ENCODE peak calls at places on chromosomes 12 and 14, in ten cellular contexts. K is HL-60, V is tibial artery, X is testis, C is gastrocnemius medialis, U is HepG2, Q is brain microvascular endothelial cell, P is IMR-90, S is AG04450, G is psoas muscle. F is an unnamed sample.

GRCh38 chr12:68612245-68612644 is 1.5 kb downstream of the RAP1B start:
- DNase-seq in K (no peak), V (no peak), X (no peak), C (no peak), U (no peak), Q (no peak), P (peak; percentile 59), S (no peak), G (no peak), F (no peak)

GRCh38 chr12:74817499-74817898 is 279.9 kb downstream of the ATXN7L3B start:
- DNase-seq in K (no peak), V (no peak), X (no peak), C (no peak), U (no peak), Q (no peak), P (no peak), S (no peak), G (peak; percentile 38), F (no peak)

GRCh38 chr12:1306096-1306495 is 288.3 kb downstream of the FBXL14 start:
- DNase-seq in K (no peak), V (no peak), X (no peak), C (no peak), U (no peak), Q (no peak), P (no peak), S (no peak), G (no peak), F (no peak)

GRCh38 chr12:1815814-1816729 is 4.3 kb upstream of the LRTM2 start:
- DNase-seq in K (peak; percentile 79), V (no peak), X (no peak), C (no peak), U (peak; percentile 48), Q (no peak), P (no peak), S (no peak), G (no peak), F (no peak)

GRCh38 chr12:58967551-58967950 is 47.2 kb upstream of the LRIG3 start:
- DNase-seq in K (no peak), V (no peak), X (no peak), C (no peak), U (no peak), Q (peak; percentile 1), P (peak; percentile 59), S (no peak), G (no peak), F (no peak)

GRCh38 chr12:130526813-130527212 is 189.1 kb downstream of the PIWIL1 start:
- DNase-seq in K (peak; percentile 0), V (no peak), X (peak; percentile 28), C (no peak), U (peak; percentile 14), Q (peak; percentile 2), P (no peak), S (no peak), G (peak; percentile 39), F (no peak)

GRCh38 chr14:74917646-74918081 is 5.4 kb downstream of the RPS6KL1 start:
- DNase-seq in K (no peak), V (peak; percentile 86), X (peak; percentile 87), C (peak; percentile 52), U (no peak), Q (no peak), P (no peak), S (no peak), G (peak; percentile 89), F (no peak)

GRCh38 chr14:32706672-32707071 is 232.0 kb upstream of the NPAS3 start:
- DNase-seq in K (no peak), V (no peak), X (no peak), C (no peak), U (no peak), Q (no peak), P (no peak), S (no peak), G (no peak), F (no peak)

GRCh38 chr12:96099431-96099830 is 64.0 kb upstream of the LTA4H start:
- DNase-seq in K (no peak), V (no peak), X (no peak), C (no peak), U (no peak), Q (no peak), P (no peak), S (no peak), G (no peak), F (no peak)
- H3K4me3 ChIP-seq in K (no peak overlapping the region), V (no peak overlapping the region), X (no peak overlapping the region), C (no peak overlapping the region), U (no peak overlapping the region), Q (no peak overlapping the region), P (no peak overlapping the region), S (no peak overlapping the region), G (no peak overlapping the region), F (no peak overlapping the region)

GRCh38 chr12:114018669-114019068 is 52.5 kb upstream of the RBM19 start:
- DNase-seq in K (no peak), V (no peak), X (no peak), C (no peak), U (no peak), Q (no peak), P (peak; percentile 21), S (no peak), G (no peak), F (no peak)

GRCh38 chr12:114011711-114012110 is 45.6 kb upstream of the RBM19 start:
- DNase-seq in K (no peak), V (no peak), X (no peak), C (no peak), U (no peak), Q (no peak), P (no peak), S (no peak), G (no peak), F (no peak)

GRCh38 chr12:114012744-114013431 is 46.8 kb upstream of the RBM19 start:
- DNase-seq in K (no peak), V (no peak), X (no peak), C (no peak), U (no peak), Q (no peak), P (no peak), S (no peak), G (no peak), F (no peak)

GRCh38 chr12:114015851-114016250 is 49.7 kb upstream of the RBM19 start:
- DNase-seq in K (no peak), V (no peak), X (no peak), C (no peak), U (no peak), Q (no peak), P (no peak), S (no peak), G (no peak), F (no peak)

DNA sequence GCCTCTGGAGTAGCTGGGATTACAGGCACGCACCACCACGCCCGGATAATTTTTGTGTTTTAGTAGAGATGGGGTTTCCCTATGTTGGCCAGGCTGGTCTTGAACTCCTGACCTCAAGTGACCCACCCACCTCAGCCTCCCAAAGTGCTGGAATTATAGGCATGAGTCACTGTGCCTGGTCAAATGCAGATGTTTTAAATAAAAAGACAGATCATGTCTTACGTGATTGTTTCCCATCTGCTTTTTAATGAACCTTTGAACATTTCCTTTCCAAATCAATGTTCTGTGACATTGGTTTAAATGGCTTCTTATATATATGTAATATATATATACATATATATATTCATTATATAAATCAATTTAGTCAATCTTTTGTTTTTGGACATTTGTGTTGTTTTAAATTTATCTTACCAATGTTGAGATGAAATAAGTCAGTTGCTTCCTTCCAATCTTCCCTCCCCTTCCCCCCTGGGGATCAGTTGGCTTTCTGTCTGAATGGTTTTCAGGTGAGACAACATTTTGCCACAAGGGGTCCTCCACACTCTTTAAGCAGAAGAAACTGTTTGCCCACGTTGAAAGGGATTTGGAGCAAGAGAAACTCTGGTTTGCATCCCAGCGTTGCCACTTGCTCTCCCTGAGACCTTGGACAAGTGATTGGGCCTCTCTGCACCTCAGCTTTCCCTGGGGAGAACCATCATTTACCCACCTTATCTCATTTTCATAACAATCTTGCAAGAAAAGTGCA is 47.6 kb upstream of the RBM19 start:
- DNase-seq in K (no peak), V (no peak), X (no peak), C (no peak), U (peak; percentile 39), Q (no peak), P (peak; percentile 37), S (peak; percentile 7), G (no peak), F (peak; percentile 39)
- TF ChIP-seq CTCF in K (no peak), V (no peak), X (no peak), C (no peak), U (peak; percentile 65), Q (no peak), P (peak; percentile 36), S (peak; percentile 47), G (no peak), F (peak; percentile 40)

GRCh38 chr12:117361312-117361670 is at the start of gene NOS1:
- DNase-seq in K (no peak), V (no peak), X (no peak), C (no peak), U (no peak), Q (no peak), P (no peak), S (no peak), G (peak; percentile 37), F (no peak)
- H3K27me3 ChIP-seq in K (peaks cover 43% of the 10 kb centered on the region), V (no peaks in the 10 kb centered on the region), X (no peaks in the 10 kb centered on the region), C (no peaks in the 10 kb centered on the region), U (peaks cover 47% of the 10 kb centered on the region), Q (peaks cover 25% of the 10 kb centered on the region), P (no peaks in the 10 kb centered on the region), S (peaks cover 8% of the 10 kb centered on the region), G (peaks cover 4% of the 10 kb centered on the region), F (peaks cover 13% of the 10 kb centered on the region)

GRCh38 chr14:104139460-104140212 is 1.2 kb downstream of the KIF26A start:
- DNase-seq in K (no peak), V (peak; percentile 51), X (no peak), C (no peak), U (no peak), Q (no peak), P (no peak), S (no peak), G (peak; percentile 45), F (no peak)

GRCh38 chr14:104137297-104138097 is 890 bp upstream of the KIF26A start:
- DNase-seq in K (peak; percentile 29), V (peak; percentile 67), X (peak; percentile 70), C (no peak), U (peak; percentile 10), Q (no peak), P (peak; percentile 4), S (no peak), G (peak; percentile 75), F (no peak)

GRCh38 chr14:104140213-104140462 is 1.8 kb downstream of the KIF26A start:
- DNase-seq in K (no peak), V (no peak), X (no peak), C (no peak), U (no peak), Q (no peak), P (no peak), S (no peak), G (no peak), F (no peak)

GRCh38 chr14:104138098-104138890 is at the start of gene KIF26A:
- DNase-seq in K (no peak), V (peak; percentile 62), X (peak; percentile 41), C (no peak), U (no peak), Q (no peak), P (no peak), S (no peak), G (peak; percentile 57), F (no peak)

DNA sequence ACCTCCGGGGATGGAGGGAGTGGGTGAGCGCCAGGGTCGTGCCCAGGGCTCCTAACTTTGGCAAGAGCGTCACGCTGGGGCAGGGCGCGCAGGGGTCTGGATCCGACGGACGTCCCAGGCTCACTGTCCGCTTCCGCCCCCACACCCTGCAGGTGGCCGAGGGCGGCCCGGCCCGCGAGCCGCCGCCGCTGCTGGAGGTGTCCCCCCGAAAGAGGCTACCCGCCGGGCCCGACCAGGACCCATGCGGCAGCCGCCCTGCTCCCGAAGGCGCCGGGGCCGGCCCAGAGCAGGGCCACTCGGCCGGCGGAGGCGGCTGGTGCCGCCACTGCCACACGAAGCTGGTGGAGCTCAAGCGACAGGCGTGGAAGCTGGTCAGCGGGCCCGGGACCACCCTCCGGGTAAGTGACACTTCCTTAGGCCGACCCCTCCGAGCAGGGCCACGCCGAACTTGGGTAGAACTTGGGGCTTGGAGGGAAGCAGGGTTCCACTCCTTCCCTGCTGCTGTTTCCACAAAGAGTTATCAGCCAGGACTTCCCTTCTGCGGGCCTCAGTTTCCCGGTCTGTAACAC is 588 bp downstream of the KIF26A start:
- DNase-seq in K (no peak), V (peak; percentile 55), X (no peak), C (no peak), U (no peak), Q (no peak), P (no peak), S (no peak), G (peak; percentile 46), F (no peak)
- H3K4me3 ChIP-seq in K (no peak overlapping the region), V (peak overlapping the region; percentile 51), X (peak overlapping the region; percentile 49), C (peak overlapping the region; percentile 55), U (no peak overlapping the region), Q (no peak overlapping the region), P (no peak overlapping the region), S (no peak overlapping the region), G (peak overlapping the region; percentile 68), F (peak overlapping the region; percentile 28)